ENCODE peak calls at places on chromosomes 4 and X, in nine cellular contexts. B is A549, F is heart left ventricle, W is ascending aorta, Z is breast epithelium, N is upper lobe of right lung, I is SJSA1, G is NT2/D1, H is lung. C is an unnamed sample.

GRCh38 chrX:132592880-132593279 is 104.0 kb upstream of the MBNL3 start:
- DNase-seq in F (no peak), Z (no peak), H (no peak), B (peak; percentile 1), G (no peak), N (no peak), W (no peak), I (no peak), C (no peak)

GRCh38 chrX:133749370-133749769 is 236.0 kb downstream of the GPC3 start:
- DNase-seq in N (no peak), G (no peak), H (no peak), Z (no peak), F (no peak), B (no peak), I (no peak), W (no peak), C (no peak)

GRCh38 chr4:13840573-13841185 is 213.2 kb upstream of the BOD1L1 start:
- DNase-seq in Z (no peak), F (no peak), H (no peak), W (no peak), G (no peak), N (no peak), I (no peak), B (no peak), C (no peak)

GRCh38 chr4:156298230-156298629 is 344.6 kb upstream of the CTSO start:
- DNase-seq in Z (no peak), I (peak; percentile 8), N (no peak), W (no peak), G (no peak), B (peak; percentile 17), F (peak; percentile 10), H (no peak), C (no peak)

GRCh38 chr4:47551682-47552081 is 66.6 kb downstream of the ATP10D start:
- DNase-seq in I (no peak), N (no peak), F (no peak), G (no peak), Z (no peak), W (no peak), H (no peak), B (no peak), C (no peak)

GRCh38 chr4:105113800-105114199 is 32.9 kb upstream of the TET2 start:
- DNase-seq in G (no peak), W (no peak), F (no peak), B (no peak), N (no peak), Z (no peak), I (no peak), H (no peak), C (no peak)

GRCh38 chrX:40931921-40932320 is 153.3 kb upstream of the USP9X start:
- DNase-seq in G (no peak), Z (no peak), B (peak; percentile 26), I (no peak), W (no peak), F (no peak), H (no peak), N (no peak), C (no peak)

GRCh38 chr4:10089346-10089745 is 27.3 kb downstream of the WDR1 start:
- DNase-seq in F (no peak), H (no peak), N (peak; percentile 72), W (no peak), G (no peak), I (no peak), B (peak; percentile 33), Z (no peak), C (no peak)

GRCh38 chrX:106973433-106974149 is 26.4 kb downstream of the MORC4 start:
- DNase-seq in N (no peak), F (no peak), G (no peak), I (no peak), W (no peak), Z (no peak), H (no peak), B (peak; percentile 68), C (no peak)

GRCh38 chr4:121138014-121138413 is 26.1 kb downstream of the TNIP3 start:
- DNase-seq in B (no peak), H (no peak), W (no peak), I (no peak), Z (no peak), N (no peak), F (no peak), G (no peak), C (no peak)

GRCh38 chrX:46589977-46590723 is 16.6 kb downstream of the CHST7 start:
- DNase-seq in G (no peak), H (no peak), W (no peak), I (peak; percentile 50), B (peak; percentile 36), Z (no peak), F (no peak), N (no peak), C (no peak)

GRCh38 chrX:12153741-12154140 is 15.5 kb downstream of the FRMPD4 start:
- DNase-seq in B (no peak), N (no peak), G (no peak), H (no peak), Z (no peak), W (no peak), I (no peak), F (no peak), C (no peak)

GRCh38 chrX:142204522-142205433 is at the start of gene MAGEC2:
- DNase-seq in Z (no peak), H (no peak), I (no peak), B (no peak), G (no peak), W (no peak), N (no peak), F (no peak), C (no peak)

GRCh38 chr4:161132715-161133425 is 1030.9 kb downstream of the FSTL5 start:
- DNase-seq in G (no peak), N (no peak), I (no peak), Z (no peak), W (no peak), H (no peak), F (no peak), B (no peak), C (no peak)

GRCh38 chr4:124060261-124060918 is 652.1 kb downstream of the ANKRD50 start:
- DNase-seq in I (peak; percentile 88), N (no peak), B (no peak), F (peak; percentile 68), G (no peak), W (no peak), Z (no peak), H (peak; percentile 36), C (no peak)

GRCh38 chr4:95165926-95166524 is 382.7 kb downstream of the UNC5C start:
- DNase-seq in W (no peak), B (peak; percentile 65), G (peak; percentile 22), H (peak; percentile 38), Z (no peak), F (peak; percentile 20), N (no peak), I (peak; percentile 41), C (no peak)

GRCh38 chr4:1809754-1810502 is 16.8 kb downstream of the FGFR3 start:
- DNase-seq in F (peak; percentile 54), H (peak; percentile 57), G (peak; percentile 80), Z (no peak), N (peak; percentile 86), I (peak; percentile 36), W (no peak), B (peak; percentile 72), C (peak; percentile 50)

GRCh38 chr4:112153222-112153791 is 8.1 kb downstream of the FAM241A start:
- DNase-seq in N (no peak), F (no peak), B (no peak), Z (no peak), H (no peak), I (no peak), W (no peak), G (no peak), C (no peak)

GRCh38 chr4:142036795-142037583 is 400.6 kb downstream of the IL15 start:
- DNase-seq in Z (no peak), B (peak; percentile 16), F (no peak), W (no peak), N (no peak), H (no peak), I (no peak), G (no peak), C (no peak)

GRCh38 chr4:75593393-75593792 is 36.9 kb downstream of the CDKL2 start:
- DNase-seq in G (no peak), W (no peak), Z (no peak), H (no peak), B (no peak), I (no peak), N (no peak), F (no peak), C (no peak)

GRCh38 chr4:141416219-141416618 is 195.5 kb downstream of the ZNF330 start:
- DNase-seq in G (no peak), N (no peak), W (no peak), H (no peak), I (no peak), Z (no peak), B (no peak), F (no peak), C (no peak)

DNA sequence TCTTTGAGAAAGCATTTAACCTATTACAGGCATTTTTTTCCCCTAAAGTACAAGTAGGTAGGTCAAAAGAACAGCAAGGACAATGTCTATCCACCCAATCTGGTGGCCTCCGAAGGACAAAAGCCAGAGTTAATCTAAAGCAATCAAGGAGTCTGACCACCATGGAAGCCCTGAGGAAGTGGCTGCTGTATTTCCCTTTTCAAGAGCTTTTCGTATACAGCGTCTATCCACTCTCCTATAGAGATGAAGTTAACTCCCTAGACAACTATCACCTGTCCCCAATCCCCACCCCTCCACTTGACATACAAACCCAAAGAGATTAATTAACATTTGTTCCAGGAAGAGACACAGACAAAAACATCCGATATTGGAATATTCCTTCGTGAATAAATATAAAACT is 85.5 kb downstream of the SNCA start:
- DNase-seq in F (no peak), B (no peak), Z (no peak), G (no peak), N (no peak), W (no peak), I (no peak), H (no peak), C (no peak)
- H3K9me3 ChIP-seq in F (no peaks in the 10 kb centered on the region), B (no peaks in the 10 kb centered on the region), Z (no peaks in the 10 kb centered on the region), G (no peaks in the 10 kb centered on the region), N (no peaks in the 10 kb centered on the region), W (no peaks in the 10 kb centered on the region), I (no peaks in the 10 kb centered on the region), H (no peaks in the 10 kb centered on the region), C (no peaks in the 10 kb centered on the region)

DNA sequence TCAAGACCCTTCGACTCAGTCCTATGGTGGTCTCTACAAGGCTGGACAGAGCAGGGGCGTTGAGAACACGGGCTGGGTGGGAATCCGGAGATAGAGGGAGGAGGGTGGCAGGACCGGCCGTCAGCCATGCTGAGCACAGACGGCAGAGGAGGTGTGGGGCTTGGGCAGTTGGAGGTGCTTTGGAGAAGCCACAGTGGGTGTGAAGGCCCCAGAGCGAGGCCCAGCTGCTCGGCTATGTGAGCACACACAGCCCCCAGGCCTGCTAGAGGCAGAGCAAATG is 4.2 kb downstream of the PDE6B start:
- DNase-seq in I (no peak), B (no peak), N (no peak), Z (no peak), F (no peak), G (no peak), W (no peak), H (no peak), C (no peak)
- H3K9me3 ChIP-seq in I (no peaks in the 10 kb centered on the region), B (no peaks in the 10 kb centered on the region), N (no peaks in the 10 kb centered on the region), Z (no peaks in the 10 kb centered on the region), F (no peaks in the 10 kb centered on the region), G (peaks cover 15% of the 10 kb centered on the region), W (no peaks in the 10 kb centered on the region), H (no peaks in the 10 kb centered on the region), C (no peaks in the 10 kb centered on the region)

GRCh38 chr4:110637408-110638131 is 14.7 kb upstream of the PITX2 start:
- DNase-seq in W (no peak), G (no peak), N (no peak), H (no peak), I (no peak), Z (no peak), B (no peak), F (no peak), C (no peak)
- H3K9me3 ChIP-seq in W (no peaks in the 10 kb centered on the region), G (no peaks in the 10 kb centered on the region), N (no peaks in the 10 kb centered on the region), H (no peaks in the 10 kb centered on the region), I (no peaks in the 10 kb centered on the region), Z (no peaks in the 10 kb centered on the region), B (no peaks in the 10 kb centered on the region), F (no peaks in the 10 kb centered on the region), C (peaks cover 6% of the 10 kb centered on the region)

GRCh38 chr4:33725861-33726260 is 2518.5 kb downstream of the ARAP2 start:
- DNase-seq in I (no peak), N (no peak), B (no peak), G (no peak), F (no peak), Z (no peak), H (no peak), W (no peak), C (no peak)
- H3K9me3 ChIP-seq in I (no peaks in the 10 kb centered on the region), N (no peaks in the 10 kb centered on the region), B (no peaks in the 10 kb centered on the region), G (no peaks in the 10 kb centered on the region), F (no peaks in the 10 kb centered on the region), Z (no peaks in the 10 kb centered on the region), H (no peaks in the 10 kb centered on the region), W (no peaks in the 10 kb centered on the region), C (peaks cover 2% of the 10 kb centered on the region)